ENCODE peak calls at places on chromosomes 16 and 17, in nine cellular contexts. One of them, this sample, is unnamed.

GRCh38 chr16:25024900-25025299 is 9.7 kb upstream of the ARHGAP17 start:
- DNase-seq in AG08395: no peak
- DNase-seq in stimulated activated CD4-positive, alpha-beta T cell treated with anti-CD3 and anti-CD28 coated beads, Interleukin-4, amount 100 ng/mL, for 24 hours: no peak
- DNase-seq in GDM1: no peak
- DNase-seq in GM06990: no peak
- DNase-seq in SHP77 treated with DMSO at 0.1 percent for 48 hours: no peak
- DNase-seq in Ammon's horn: no peak
- DNase-seq in GM12865: no peak
- DNase-seq in HFF-Myc: no peak
- DNase-seq in this sample: no peak

GRCh38 chr16:88349903-88350900 is 32.6 kb upstream of the ZNF469 start:
- DNase-seq in AG08395: no peak
- DNase-seq in stimulated activated CD4-positive, alpha-beta T cell treated with anti-CD3 and anti-CD28 coated beads, Interleukin-4, amount 100 ng/mL, for 24 hours: no peak
- DNase-seq in GDM1: no peak
- DNase-seq in GM06990: no peak
- DNase-seq in SHP77 treated with DMSO at 0.1 percent for 48 hours: no peak
- DNase-seq in Ammon's horn: no peak
- DNase-seq in GM12865: no peak
- DNase-seq in HFF-Myc: no peak
- DNase-seq in this sample: no peak

GRCh38 chr16:1650131-1650530 is 27.9 kb upstream of the JPT2 start:
- DNase-seq in AG08395: no peak
- DNase-seq in stimulated activated CD4-positive, alpha-beta T cell treated with anti-CD3 and anti-CD28 coated beads, Interleukin-4, amount 100 ng/mL, for 24 hours: no peak
- DNase-seq in GDM1: no peak
- DNase-seq in GM06990: no peak
- DNase-seq in SHP77 treated with DMSO at 0.1 percent for 48 hours: no peak
- DNase-seq in Ammon's horn: peak
- DNase-seq in GM12865: no peak
- DNase-seq in HFF-Myc: no peak
- DNase-seq in this sample: no peak

GRCh38 chr16:49311823-49312222 is 30.2 kb upstream of the CBLN1 start:
- DNase-seq in AG08395: no peak
- DNase-seq in stimulated activated CD4-positive, alpha-beta T cell treated with anti-CD3 and anti-CD28 coated beads, Interleukin-4, amount 100 ng/mL, for 24 hours: no peak
- DNase-seq in GDM1: no peak
- DNase-seq in GM06990: no peak
- DNase-seq in SHP77 treated with DMSO at 0.1 percent for 48 hours: no peak
- DNase-seq in Ammon's horn: no peak
- DNase-seq in GM12865: no peak
- DNase-seq in HFF-Myc: no peak
- DNase-seq in this sample: no peak

GRCh38 chr17:9284884-9285283 is 263.6 kb downstream of the NTN1 start:
- DNase-seq in AG08395: peak
- DNase-seq in stimulated activated CD4-positive, alpha-beta T cell treated with anti-CD3 and anti-CD28 coated beads, Interleukin-4, amount 100 ng/mL, for 24 hours: no peak
- DNase-seq in GDM1: no peak
- DNase-seq in GM06990: no peak
- DNase-seq in SHP77 treated with DMSO at 0.1 percent for 48 hours: no peak
- DNase-seq in Ammon's horn: no peak
- DNase-seq in GM12865: no peak
- DNase-seq in HFF-Myc: no peak
- DNase-seq in this sample: no peak

GRCh38 chr17:46081018-46081320 is 81.9 kb downstream of the STH start:
- DNase-seq in AG08395: no peak
- DNase-seq in stimulated activated CD4-positive, alpha-beta T cell treated with anti-CD3 and anti-CD28 coated beads, Interleukin-4, amount 100 ng/mL, for 24 hours: no peak
- DNase-seq in GDM1: no peak
- DNase-seq in GM06990: no peak
- DNase-seq in SHP77 treated with DMSO at 0.1 percent for 48 hours: no peak
- DNase-seq in Ammon's horn: no peak
- DNase-seq in GM12865: no peak
- DNase-seq in HFF-Myc: no peak
- DNase-seq in this sample: no peak

GRCh38 chr16:72832640-72833039 is 215.3 kb downstream of the ZFHX3 start:
- DNase-seq in AG08395: peak
- DNase-seq in stimulated activated CD4-positive, alpha-beta T cell treated with anti-CD3 and anti-CD28 coated beads, Interleukin-4, amount 100 ng/mL, for 24 hours: peak
- DNase-seq in GDM1: peak
- DNase-seq in GM06990: peak
- DNase-seq in SHP77 treated with DMSO at 0.1 percent for 48 hours: no peak
- DNase-seq in Ammon's horn: peak
- DNase-seq in GM12865: peak
- DNase-seq in HFF-Myc: peak
- DNase-seq in this sample: peak

GRCh38 chr16:11698271-11698689 is 30.0 kb downstream of the SNN start:
- DNase-seq in AG08395: no peak
- DNase-seq in stimulated activated CD4-positive, alpha-beta T cell treated with anti-CD3 and anti-CD28 coated beads, Interleukin-4, amount 100 ng/mL, for 24 hours: peak
- DNase-seq in GDM1: no peak
- DNase-seq in GM06990: no peak
- DNase-seq in SHP77 treated with DMSO at 0.1 percent for 48 hours: no peak
- DNase-seq in Ammon's horn: no peak
- DNase-seq in GM12865: no peak
- DNase-seq in HFF-Myc: no peak
- DNase-seq in this sample: peak

GRCh38 chr17:55793272-55793671 is 42.4 kb downstream of the PCTP start:
- DNase-seq in AG08395: no peak
- DNase-seq in stimulated activated CD4-positive, alpha-beta T cell treated with anti-CD3 and anti-CD28 coated beads, Interleukin-4, amount 100 ng/mL, for 24 hours: no peak
- DNase-seq in GDM1: no peak
- DNase-seq in GM06990: no peak
- DNase-seq in SHP77 treated with DMSO at 0.1 percent for 48 hours: no peak
- DNase-seq in Ammon's horn: no peak
- DNase-seq in GM12865: no peak
- DNase-seq in HFF-Myc: no peak
- DNase-seq in this sample: no peak

GRCh38 chr16:84044108-84044488 is 1.5 kb upstream of the SLC38A8 start:
- DNase-seq in AG08395: peak
- DNase-seq in stimulated activated CD4-positive, alpha-beta T cell treated with anti-CD3 and anti-CD28 coated beads, Interleukin-4, amount 100 ng/mL, for 24 hours: no peak
- DNase-seq in GDM1: no peak
- DNase-seq in GM06990: no peak
- DNase-seq in SHP77 treated with DMSO at 0.1 percent for 48 hours: no peak
- DNase-seq in Ammon's horn: no peak
- DNase-seq in GM12865: peak
- DNase-seq in HFF-Myc: no peak
- DNase-seq in this sample: peak

GRCh38 chr17:22142091-22142490 is 449.8 kb downstream of the KCNJ18 start:
- DNase-seq in AG08395: no peak
- DNase-seq in stimulated activated CD4-positive, alpha-beta T cell treated with anti-CD3 and anti-CD28 coated beads, Interleukin-4, amount 100 ng/mL, for 24 hours: no peak
- DNase-seq in GDM1: no peak
- DNase-seq in GM06990: no peak
- DNase-seq in SHP77 treated with DMSO at 0.1 percent for 48 hours: no peak
- DNase-seq in Ammon's horn: no peak
- DNase-seq in GM12865: no peak
- DNase-seq in HFF-Myc: no peak
- DNase-seq in this sample: no peak

GRCh38 chr16:75322706-75323105 is 71.3 kb upstream of the BCAR1 start:
- DNase-seq in AG08395: no peak
- DNase-seq in stimulated activated CD4-positive, alpha-beta T cell treated with anti-CD3 and anti-CD28 coated beads, Interleukin-4, amount 100 ng/mL, for 24 hours: no peak
- DNase-seq in GDM1: no peak
- DNase-seq in GM06990: no peak
- DNase-seq in SHP77 treated with DMSO at 0.1 percent for 48 hours: no peak
- DNase-seq in Ammon's horn: no peak
- DNase-seq in GM12865: no peak
- DNase-seq in HFF-Myc: no peak
- DNase-seq in this sample: peak

GRCh38 chr17:6524520-6524919 is 31.8 kb downstream of the PITPNM3 start:
- DNase-seq in AG08395: no peak
- DNase-seq in stimulated activated CD4-positive, alpha-beta T cell treated with anti-CD3 and anti-CD28 coated beads, Interleukin-4, amount 100 ng/mL, for 24 hours: no peak
- DNase-seq in GDM1: no peak
- DNase-seq in GM06990: no peak
- DNase-seq in SHP77 treated with DMSO at 0.1 percent for 48 hours: no peak
- DNase-seq in Ammon's horn: no peak
- DNase-seq in GM12865: no peak
- DNase-seq in HFF-Myc: no peak
- DNase-seq in this sample: peak

GRCh38 chr16:78488461-78488860 is 389.0 kb downstream of the WWOX start:
- DNase-seq in AG08395: no peak
- DNase-seq in stimulated activated CD4-positive, alpha-beta T cell treated with anti-CD3 and anti-CD28 coated beads, Interleukin-4, amount 100 ng/mL, for 24 hours: no peak
- DNase-seq in GDM1: no peak
- DNase-seq in GM06990: no peak
- DNase-seq in SHP77 treated with DMSO at 0.1 percent for 48 hours: no peak
- DNase-seq in Ammon's horn: no peak
- DNase-seq in GM12865: no peak
- DNase-seq in HFF-Myc: no peak
- DNase-seq in this sample: no peak

GRCh38 chr17:61647044-61647443 is 56.0 kb upstream of the NACA2 start:
- DNase-seq in AG08395: peak
- DNase-seq in stimulated activated CD4-positive, alpha-beta T cell treated with anti-CD3 and anti-CD28 coated beads, Interleukin-4, amount 100 ng/mL, for 24 hours: no peak
- DNase-seq in GDM1: no peak
- DNase-seq in GM06990: no peak
- DNase-seq in SHP77 treated with DMSO at 0.1 percent for 48 hours: no peak
- DNase-seq in Ammon's horn: no peak
- DNase-seq in GM12865: no peak
- DNase-seq in HFF-Myc: peak
- DNase-seq in this sample: no peak

GRCh38 chr17:64459284-64459747 is 10.4 kb downstream of the MILR1 start:
- DNase-seq in AG08395: peak
- DNase-seq in stimulated activated CD4-positive, alpha-beta T cell treated with anti-CD3 and anti-CD28 coated beads, Interleukin-4, amount 100 ng/mL, for 24 hours: no peak
- DNase-seq in GDM1: no peak
- DNase-seq in GM06990: no peak
- DNase-seq in SHP77 treated with DMSO at 0.1 percent for 48 hours: no peak
- DNase-seq in Ammon's horn: no peak
- DNase-seq in GM12865: no peak
- DNase-seq in HFF-Myc: peak
- DNase-seq in this sample: peak

GRCh38 chr17:2347805-2348685 is 10.7 kb downstream of the SGSM2 start:
- DNase-seq in AG08395: peak
- DNase-seq in stimulated activated CD4-positive, alpha-beta T cell treated with anti-CD3 and anti-CD28 coated beads, Interleukin-4, amount 100 ng/mL, for 24 hours: no peak
- DNase-seq in GDM1: no peak
- DNase-seq in GM06990: no peak
- DNase-seq in SHP77 treated with DMSO at 0.1 percent for 48 hours: peak
- DNase-seq in Ammon's horn: peak
- DNase-seq in GM12865: no peak
- DNase-seq in HFF-Myc: peak
- DNase-seq in this sample: peak

GRCh38 chr17:13513039-13513405 is 88.7 kb downstream of the HS3ST3A1 start:
- DNase-seq in AG08395: peak
- DNase-seq in stimulated activated CD4-positive, alpha-beta T cell treated with anti-CD3 and anti-CD28 coated beads, Interleukin-4, amount 100 ng/mL, for 24 hours: no peak
- DNase-seq in GDM1: no peak
- DNase-seq in GM06990: no peak
- DNase-seq in SHP77 treated with DMSO at 0.1 percent for 48 hours: no peak
- DNase-seq in Ammon's horn: no peak
- DNase-seq in GM12865: no peak
- DNase-seq in HFF-Myc: peak
- DNase-seq in this sample: no peak

GRCh38 chr17:69358688-69359596 is 32.0 kb upstream of the ABCA5 start:
- DNase-seq in AG08395: no peak
- DNase-seq in stimulated activated CD4-positive, alpha-beta T cell treated with anti-CD3 and anti-CD28 coated beads, Interleukin-4, amount 100 ng/mL, for 24 hours: no peak
- DNase-seq in GDM1: no peak
- DNase-seq in GM06990: peak
- DNase-seq in SHP77 treated with DMSO at 0.1 percent for 48 hours: no peak
- DNase-seq in Ammon's horn: no peak
- DNase-seq in GM12865: peak
- DNase-seq in HFF-Myc: no peak
- DNase-seq in this sample: peak

GRCh38 chr17:40251576-40251975 is 32.5 kb downstream of the WIPF2 start:
- DNase-seq in AG08395: peak
- DNase-seq in stimulated activated CD4-positive, alpha-beta T cell treated with anti-CD3 and anti-CD28 coated beads, Interleukin-4, amount 100 ng/mL, for 24 hours: no peak
- DNase-seq in GDM1: no peak
- DNase-seq in GM06990: no peak
- DNase-seq in SHP77 treated with DMSO at 0.1 percent for 48 hours: no peak
- DNase-seq in Ammon's horn: no peak
- DNase-seq in GM12865: no peak
- DNase-seq in HFF-Myc: peak
- DNase-seq in this sample: peak

GRCh38 chr17:78988152-78988551 is 8.4 kb upstream of the LGALS3BP start:
- DNase-seq in AG08395: no peak
- DNase-seq in stimulated activated CD4-positive, alpha-beta T cell treated with anti-CD3 and anti-CD28 coated beads, Interleukin-4, amount 100 ng/mL, for 24 hours: no peak
- DNase-seq in GDM1: no peak
- DNase-seq in GM06990: no peak
- DNase-seq in SHP77 treated with DMSO at 0.1 percent for 48 hours: no peak
- DNase-seq in Ammon's horn: no peak
- DNase-seq in GM12865: no peak
- DNase-seq in HFF-Myc: no peak
- DNase-seq in this sample: no peak

GRCh38 chr16:65515193-65515592 is 393.3 kb upstream of the CDH11 start:
- DNase-seq in AG08395: no peak
- DNase-seq in stimulated activated CD4-positive, alpha-beta T cell treated with anti-CD3 and anti-CD28 coated beads, Interleukin-4, amount 100 ng/mL, for 24 hours: no peak
- DNase-seq in GDM1: no peak
- DNase-seq in GM06990: no peak
- DNase-seq in SHP77 treated with DMSO at 0.1 percent for 48 hours: no peak
- DNase-seq in Ammon's horn: no peak
- DNase-seq in GM12865: no peak
- DNase-seq in HFF-Myc: no peak
- DNase-seq in this sample: no peak

GRCh38 chr17:70622382-70623260 is 453.3 kb downstream of the KCNJ2 start:
- DNase-seq in AG08395: no peak
- DNase-seq in stimulated activated CD4-positive, alpha-beta T cell treated with anti-CD3 and anti-CD28 coated beads, Interleukin-4, amount 100 ng/mL, for 24 hours: no peak
- DNase-seq in GDM1: peak
- DNase-seq in GM06990: no peak
- DNase-seq in SHP77 treated with DMSO at 0.1 percent for 48 hours: peak
- DNase-seq in Ammon's horn: peak
- DNase-seq in GM12865: peak
- DNase-seq in HFF-Myc: no peak
- DNase-seq in this sample: peak

GRCh38 chr16:23505180-23505665 is 5.1 kb downstream of the GGA2 start:
- DNase-seq in AG08395: no peak
- DNase-seq in stimulated activated CD4-positive, alpha-beta T cell treated with anti-CD3 and anti-CD28 coated beads, Interleukin-4, amount 100 ng/mL, for 24 hours: no peak
- DNase-seq in GDM1: no peak
- DNase-seq in GM06990: no peak
- DNase-seq in SHP77 treated with DMSO at 0.1 percent for 48 hours: no peak
- DNase-seq in Ammon's horn: no peak
- DNase-seq in GM12865: no peak
- DNase-seq in HFF-Myc: no peak
- DNase-seq in this sample: no peak

GRCh38 chr17:67836205-67836987 is 11.1 kb downstream of the BPTF start:
- DNase-seq in AG08395: no peak
- DNase-seq in stimulated activated CD4-positive, alpha-beta T cell treated with anti-CD3 and anti-CD28 coated beads, Interleukin-4, amount 100 ng/mL, for 24 hours: no peak
- DNase-seq in GDM1: no peak
- DNase-seq in GM06990: no peak
- DNase-seq in SHP77 treated with DMSO at 0.1 percent for 48 hours: no peak
- DNase-seq in Ammon's horn: no peak
- DNase-seq in GM12865: no peak
- DNase-seq in HFF-Myc: no peak
- DNase-seq in this sample: no peak